ENCODE peak calls at places on chromosome 1, in four cellular contexts. I is activated gamma-delta T cell; C is stimulated activated naive CD8-positive, alpha-beta T cell treated with anti-CD3 and anti-CD28 coated beads, Interleukin-15, Interleukin-2, amounts not matched to agents 100 U/mL and 50 U/mL, for 24 hours; G is body of pancreas. D is an unnamed sample.

GRCh38 chr1:108038837-108039236 is 73.9 kb upstream of the VAV3 start:
- DNase-seq in C (no peak), I (no peak), G (no peak), D (no peak)

GRCh38 chr1:184212649-184213314 is 161.3 kb downstream of the TSEN15 start:
- DNase-seq in I (no peak), C (no peak), G (no peak), D (no peak)

GRCh38 chr1:105874621-105875020 is 1181.9 kb upstream of the PRMT6 start:
- DNase-seq in C (no peak), I (no peak), G (no peak), D (no peak)

GRCh38 chr1:53144201-53144600 is 1.8 kb upstream of the SLC1A7 start:
- DNase-seq in C (no peak), G (no peak), I (no peak), D (no peak)

GRCh38 chr1:19079541-19079940 is 123.1 kb upstream of the IFFO2 start:
- DNase-seq in G (no peak), C (no peak), I (no peak), D (no peak)

GRCh38 chr1:156480015-156480368 is 20.6 kb downstream of the MEF2D start:
- DNase-seq in G (no peak), I (no peak), C (no peak), D (peak)

GRCh38 chr1:41013812-41014211 is 7.7 kb downstream of the SLFNL1 start:
- DNase-seq in C (no peak), G (no peak), I (no peak), D (no peak)

GRCh38 chr1:206094024-206094423 is 23.2 kb downstream of the AVPR1B start:
- DNase-seq in C (no peak), I (no peak), G (no peak), D (no peak)

GRCh38 chr1:12528021-12528852 is 89.8 kb downstream of the DHRS3 start:
- DNase-seq in C (no peak), G (peak), I (no peak), D (peak)

GRCh38 chr1:212291505-212292134 is 6.4 kb downstream of the PPP2R5A start:
- DNase-seq in G (no peak), C (no peak), I (no peak), D (peak)

GRCh38 chr1:184975208-184975875 is 1.0 kb upstream of the NIBAN1 start:
- DNase-seq in G (no peak), C (no peak), I (no peak), D (no peak)

GRCh38 chr1:96973605-96974004 is 252.0 kb downstream of the PTBP2 start:
- DNase-seq in C (no peak), G (no peak), I (no peak), D (no peak)

GRCh38 chr1:246454655-246455054 is 52.4 kb downstream of the SMYD3 start:
- DNase-seq in I (no peak), G (no peak), C (no peak), D (no peak)

GRCh38 chr1:155981266-155982088 is 3.1 kb upstream of the ARHGEF2 start:
- DNase-seq in C (no peak), G (no peak), I (no peak), D (peak)

GRCh38 chr1:161390559-161390858 is 22.8 kb upstream of the CFAP126 start:
- DNase-seq in I (no peak), C (no peak), G (no peak), D (no peak)

GRCh38 chr1:214581785-214582184 is 21.2 kb upstream of the CENPF start:
- DNase-seq in G (no peak), C (peak), I (no peak), D (no peak)

GRCh38 chr1:239884776-239885175 is 206.9 kb upstream of the FMN2 start:
- DNase-seq in I (no peak), C (no peak), G (no peak), D (no peak)

GRCh38 chr1:86156571-86157455 is at the start of gene COL24A1:
- DNase-seq in G (no peak), I (no peak), C (peak), D (no peak)

GRCh38 chr1:227787513-227788278 is 27.8 kb upstream of the PRSS38 start:
- DNase-seq in I (peak), G (peak), C (peak), D (peak)

GRCh38 chr1:20151906-20152598 is 12.9 kb downstream of the PLA2G2F start:
- DNase-seq in I (peak), G (peak), C (peak), D (peak)

GRCh38 chr1:50977575-50978143 is 7.6 kb downstream of the CDKN2C start:
- DNase-seq in C (peak), I (peak), G (peak), D (peak)